ENCODE peak calls at places on chromosome 16, in four cellular contexts. X is caudate nucleus, Y is HT1080, H is thoracic aorta. K is an unnamed sample.

GRCh38 chr16:56279132-56279531 is 87.8 kb downstream of the GNAO1 start:
- DNase-seq in Y (no peak), H (no peak), X (no peak), K (no peak)

GRCh38 chr16:11076259-11077018 is 132.1 kb downstream of the CLEC16A start:
- DNase-seq in H (no peak), X (no peak), Y (no peak), K (no peak)

GRCh38 chr16:86880316-86881117 is 302.2 kb downstream of the FOXL1 start:
- DNase-seq in X (no peak), Y (no peak), H (no peak), K (no peak)

GRCh38 chr16:82713778-82714177 is 87.0 kb downstream of the CDH13 start:
- DNase-seq in Y (no peak), H (no peak), X (no peak), K (no peak)

GRCh38 chr16:58507195-58507962 is 7.4 kb downstream of the NDRG4 start:
- DNase-seq in H (no peak), Y (no peak), X (no peak), K (no peak)

GRCh38 chr16:55380485-55380884 is 56.5 kb downstream of the IRX6 start:
- DNase-seq in Y (no peak), X (no peak), H (no peak), K (no peak)

GRCh38 chr16:69712277-69712676 is 14.1 kb downstream of the NQO1 start:
- DNase-seq in H (no peak), X (no peak), Y (no peak), K (no peak)

GRCh38 chr16:86625029-86625428 is 46.7 kb downstream of the FOXL1 start:
- DNase-seq in H (no peak), X (no peak), Y (no peak), K (no peak)

GRCh38 chr16:17224350-17224749 is 246.4 kb downstream of the XYLT1 start:
- DNase-seq in X (no peak), H (no peak), Y (no peak), K (no peak)

GRCh38 chr16:23448392-23448791 is 4.6 kb downstream of the COG7 start:
- DNase-seq in X (no peak), H (no peak), Y (no peak), K (peak)

GRCh38 chr16:85752511-85753420 is 1.9 kb upstream of the C16orf74 start:
- DNase-seq in X (no peak), H (no peak), Y (peak), K (no peak)

GRCh38 chr16:20870122-20870521 is 30.0 kb downstream of the DCUN1D3 start:
- DNase-seq in X (no peak), Y (no peak), H (no peak), K (no peak)

GRCh38 chr16:67781548-67781921 is 24.8 kb downstream of the RANBP10 start:
- DNase-seq in H (no peak), Y (no peak), X (no peak), K (no peak)

GRCh38 chr16:785563-786535 is 2.3 kb downstream of the RPUSD1 start:
- DNase-seq in H (no peak), Y (peak), X (peak), K (peak)

GRCh38 chr16:87993901-87994300 is 42.7 kb downstream of the BANP start:
- DNase-seq in Y (no peak), H (no peak), X (no peak), K (no peak)

GRCh38 chr16:14013571-14014283 is 57.4 kb upstream of the MRTFB start:
- DNase-seq in Y (peak), H (peak), X (no peak), K (peak)

GRCh38 chr16:64455275-64455674 is 666.6 kb downstream of the CDH11 start:
- DNase-seq in X (no peak), Y (peak), H (no peak), K (peak)

GRCh38 chr16:23847251-23847650 is 11.5 kb downstream of the PRKCB start:
- DNase-seq in H (no peak), X (no peak), Y (no peak), K (no peak)

GRCh38 chr16:12547608-12547922 is 256.1 kb downstream of the CPPED1 start:
- DNase-seq in X (no peak), Y (no peak), H (no peak), K (no peak)

GRCh38 chr16:84040823-84041391 is 1.7 kb downstream of the SLC38A8 start:
- DNase-seq in H (no peak), X (no peak), Y (no peak), K (no peak)

GRCh38 chr16:79093554-79093967 is 507.0 kb downstream of the MAF start:
- DNase-seq in H (no peak), X (no peak), Y (peak), K (no peak)

GRCh38 chr16:51834131-51834530 is 683.1 kb upstream of the SALL1 start:
- DNase-seq in Y (no peak), X (no peak), H (no peak), K (no peak)

GRCh38 chr16:88831838-88832237 is 20.1 kb upstream of the APRT start:
- DNase-seq in H (no peak), Y (no peak), X (no peak), K (peak)

GRCh38 chr16:58243528-58244004 is 45.7 kb upstream of the CSNK2A2 start:
- DNase-seq in H (no peak), Y (peak), X (no peak), K (no peak)

GRCh38 chr16:88746511-88746910 is 38.5 kb downstream of the PIEZO1 start:
- DNase-seq in X (no peak), Y (no peak), H (no peak), K (no peak)

GRCh38 chr16:69115361-69115760 is 9.9 kb downstream of the HAS3 start:
- DNase-seq in H (no peak), Y (no peak), X (no peak), K (no peak)

GRCh38 chr16:27378871-27379580 is 22.9 kb upstream of the IL21R start:
- DNase-seq in Y (no peak), H (no peak), X (no peak), K (peak)

K was measured in Caki2.